ENCODE peak calls at places on chromosomes 13 and 19, in six cellular contexts. A is NCI-H2227 treated with DMSO at 0.1 percent for 48 hours; U is stomach; B is stimulated activated CD4-positive, alpha-beta T cell treated with anti-CD3 and anti-CD28 coated beads, Interleukin-1b, Interleukin-23, amount 100 ng/mL, for 24 hours; L is cardiac fibroblast; J is left ventricle myocardium inferior. V is an unnamed sample.

GRCh38 chr13:36888645-36889044 is 31.4 kb downstream of the SMAD9 start:
- DNase-seq in U (no peak), A (no peak), B (no peak), L (no peak), J (no peak), V (no peak)

GRCh38 chr19:4233282-4233853 is 4.0 kb downstream of the EBI3 start:
- DNase-seq in J (peak; percentile 36), U (peak; percentile 54), L (peak; percentile 41), B (peak; percentile 58), A (no peak), V (peak; percentile 52)

GRCh38 chr13:102399791-102400618 is 1.8 kb downstream of the FGF14 start:
- DNase-seq in A (peak; percentile 2), B (no peak), L (no peak), U (no peak), J (peak; percentile 25), V (peak; percentile 54)

GRCh38 chr13:87314822-87315221 is 356.3 kb upstream of the SLITRK5 start:
- DNase-seq in L (no peak), A (no peak), B (no peak), J (no peak), U (no peak), V (no peak)

GRCh38 chr19:44356383-44357111 is at the start of gene ZNF112:
- DNase-seq in B (no peak), L (peak; percentile 96), J (peak; percentile 83), U (peak; percentile 90), A (peak; percentile 82), V (peak; percentile 94)

GRCh38 chr19:2083174-2083854 is 12.8 kb downstream of the MOB3A start:
- DNase-seq in L (no peak), U (no peak), A (no peak), B (peak; percentile 54), J (no peak), V (no peak)

GRCh38 chr19:1953037-1953436 is 12.1 kb downstream of the CSNK1G2 start:
- DNase-seq in L (no peak), B (no peak), A (no peak), U (no peak), J (no peak), V (no peak)

GRCh38 chr13:39378293-39378692 is 224.7 kb downstream of the LHFPL6 start:
- DNase-seq in L (no peak), B (no peak), J (no peak), U (no peak), A (no peak), V (no peak)

GRCh38 chr13:37107868-37108267 is 2.4 kb upstream of the CSNK1A1L start:
- DNase-seq in A (no peak), L (no peak), U (no peak), J (no peak), B (no peak), V (no peak)

GRCh38 chr19:38478273-38478971 is 44.9 kb downstream of the RYR1 start:
- DNase-seq in B (no peak), A (peak; percentile 70), L (peak; percentile 7), U (no peak), J (no peak), V (no peak)

GRCh38 chr13:72151241-72151640 is 284.2 kb upstream of the DACH1 start:
- DNase-seq in J (no peak), U (no peak), L (peak; percentile 56), B (no peak), A (no peak), V (no peak)

GRCh38 chr13:19791953-19792537 is 9.3 kb upstream of the PSPC1 start:
- DNase-seq in U (no peak), A (no peak), B (no peak), L (no peak), J (no peak), V (no peak)

GRCh38 chr13:34358811-34359513 is 541.0 kb downstream of the RFC3 start:
- DNase-seq in L (peak; percentile 78), A (no peak), J (no peak), B (no peak), U (no peak), V (no peak)

GRCh38 chr13:65555973-65556372 is 1674.2 kb downstream of the PCDH9 start:
- DNase-seq in U (no peak), B (no peak), L (no peak), J (no peak), A (peak; percentile 73), V (no peak)

GRCh38 chr13:51999525-51999924 is 11.7 kb downstream of the ATP7B start:
- DNase-seq in L (no peak), A (no peak), B (no peak), J (peak; percentile 72), U (peak; percentile 85), V (peak; percentile 93)

GRCh38 chr13:69306766-69307165 is 800.9 kb upstream of the ATXN8OS start:
- DNase-seq in B (no peak), U (no peak), A (no peak), J (no peak), L (no peak), V (no peak)

V was measured in left lobe of liver.